ENCODE peak calls at places on chromosomes 13 and 19, in seven cellular contexts. One of them, this sample, is unnamed.

GRCh38 chr13:93227280-93227905 is 786 bp downstream of the GPC6 start:
- DNase-seq in brain microvascular endothelial cell: peak
- DNase-seq in endothelial cell: peak
- DNase-seq in naive thymus-derived CD4-positive, alpha-beta T cell: no peak
- DNase-seq in CD4-positive, alpha-beta memory T cell: no peak
- DNase-seq in activated T-helper 1 cell treated with Interleukin-2 at 50 U/mL for 16 hours: no peak
- DNase-seq in GM04504: peak
- DNase-seq in this sample: peak

GRCh38 chr19:13132471-13133166 is 14.6 kb downstream of the NACC1 start:
- DNase-seq in brain microvascular endothelial cell: peak
- DNase-seq in CD4-positive, alpha-beta memory T cell: peak
- DNase-seq in endothelial cell: no peak
- DNase-seq in activated T-helper 1 cell treated with Interleukin-2 at 50 U/mL for 16 hours: no peak
- DNase-seq in naive thymus-derived CD4-positive, alpha-beta T cell: no peak
- DNase-seq in GM04504: no peak
- DNase-seq in this sample: no peak

GRCh38 chr13:41398494-41399190 is 58.7 kb upstream of the RGCC start:
- DNase-seq in activated T-helper 1 cell treated with Interleukin-2 at 50 U/mL for 16 hours: no peak
- DNase-seq in CD4-positive, alpha-beta memory T cell: no peak
- DNase-seq in GM04504: no peak
- DNase-seq in endothelial cell: no peak
- DNase-seq in brain microvascular endothelial cell: no peak
- DNase-seq in naive thymus-derived CD4-positive, alpha-beta T cell: no peak
- DNase-seq in this sample: peak

GRCh38 chr19:55493650-55494171 is 5.5 kb downstream of the SSC5D start:
- DNase-seq in brain microvascular endothelial cell: no peak
- DNase-seq in naive thymus-derived CD4-positive, alpha-beta T cell: no peak
- DNase-seq in GM04504: no peak
- DNase-seq in activated T-helper 1 cell treated with Interleukin-2 at 50 U/mL for 16 hours: no peak
- DNase-seq in CD4-positive, alpha-beta memory T cell: no peak
- DNase-seq in endothelial cell: no peak
- DNase-seq in this sample: no peak

GRCh38 chr13:20711301-20712044 is 8.0 kb downstream of the IL17D start:
- DNase-seq in endothelial cell: no peak
- DNase-seq in naive thymus-derived CD4-positive, alpha-beta T cell: no peak
- DNase-seq in brain microvascular endothelial cell: no peak
- DNase-seq in CD4-positive, alpha-beta memory T cell: no peak
- DNase-seq in GM04504: no peak
- DNase-seq in activated T-helper 1 cell treated with Interleukin-2 at 50 U/mL for 16 hours: no peak
- DNase-seq in this sample: no peak

GRCh38 chr19:35099897-35100275 is 15.7 kb upstream of the FXYD3 start:
- DNase-seq in naive thymus-derived CD4-positive, alpha-beta T cell: no peak
- DNase-seq in endothelial cell: no peak
- DNase-seq in GM04504: no peak
- DNase-seq in brain microvascular endothelial cell: no peak
- DNase-seq in activated T-helper 1 cell treated with Interleukin-2 at 50 U/mL for 16 hours: no peak
- DNase-seq in CD4-positive, alpha-beta memory T cell: no peak
- DNase-seq in this sample: no peak

GRCh38 chr13:95124959-95125358 is 176.3 kb downstream of the ABCC4 start:
- DNase-seq in activated T-helper 1 cell treated with Interleukin-2 at 50 U/mL for 16 hours: no peak
- DNase-seq in naive thymus-derived CD4-positive, alpha-beta T cell: no peak
- DNase-seq in GM04504: no peak
- DNase-seq in endothelial cell: no peak
- DNase-seq in CD4-positive, alpha-beta memory T cell: no peak
- DNase-seq in brain microvascular endothelial cell: no peak
- DNase-seq in this sample: no peak

GRCh38 chr19:23999821-24000610 is 85.3 kb downstream of the ZNF726 start:
- DNase-seq in brain microvascular endothelial cell: no peak
- DNase-seq in GM04504: no peak
- DNase-seq in CD4-positive, alpha-beta memory T cell: no peak
- DNase-seq in naive thymus-derived CD4-positive, alpha-beta T cell: no peak
- DNase-seq in endothelial cell: no peak
- DNase-seq in activated T-helper 1 cell treated with Interleukin-2 at 50 U/mL for 16 hours: no peak
- DNase-seq in this sample: peak

GRCh38 chr19:34350161-34350561 is 14.8 kb upstream of the GPI start:
- DNase-seq in naive thymus-derived CD4-positive, alpha-beta T cell: peak
- DNase-seq in CD4-positive, alpha-beta memory T cell: peak
- DNase-seq in GM04504: no peak
- DNase-seq in endothelial cell: no peak
- DNase-seq in activated T-helper 1 cell treated with Interleukin-2 at 50 U/mL for 16 hours: peak
- DNase-seq in brain microvascular endothelial cell: no peak
- DNase-seq in this sample: no peak

GRCh38 chr13:61029064-61029463 is 386.6 kb downstream of the PCDH20 start:
- DNase-seq in CD4-positive, alpha-beta memory T cell: no peak
- DNase-seq in naive thymus-derived CD4-positive, alpha-beta T cell: no peak
- DNase-seq in GM04504: no peak
- DNase-seq in endothelial cell: no peak
- DNase-seq in activated T-helper 1 cell treated with Interleukin-2 at 50 U/mL for 16 hours: no peak
- DNase-seq in brain microvascular endothelial cell: no peak
- DNase-seq in this sample: peak

GRCh38 chr13:94073006-94073744 is 406.3 kb downstream of the DCT start:
- DNase-seq in brain microvascular endothelial cell: peak
- DNase-seq in naive thymus-derived CD4-positive, alpha-beta T cell: no peak
- DNase-seq in endothelial cell: no peak
- DNase-seq in activated T-helper 1 cell treated with Interleukin-2 at 50 U/mL for 16 hours: no peak
- DNase-seq in CD4-positive, alpha-beta memory T cell: no peak
- DNase-seq in GM04504: peak
- DNase-seq in this sample: peak

GRCh38 chr13:23688336-23688735 is 118.1 kb downstream of the TNFRSF19 start:
- DNase-seq in brain microvascular endothelial cell: no peak
- DNase-seq in activated T-helper 1 cell treated with Interleukin-2 at 50 U/mL for 16 hours: no peak
- DNase-seq in GM04504: no peak
- DNase-seq in CD4-positive, alpha-beta memory T cell: no peak
- DNase-seq in endothelial cell: no peak
- DNase-seq in naive thymus-derived CD4-positive, alpha-beta T cell: no peak
- DNase-seq in this sample: no peak

GRCh38 chr13:101700598-101700997 is 248.1 kb downstream of the ITGBL1 start:
- DNase-seq in brain microvascular endothelial cell: peak
- DNase-seq in activated T-helper 1 cell treated with Interleukin-2 at 50 U/mL for 16 hours: no peak
- DNase-seq in CD4-positive, alpha-beta memory T cell: no peak
- DNase-seq in GM04504: no peak
- DNase-seq in endothelial cell: no peak
- DNase-seq in naive thymus-derived CD4-positive, alpha-beta T cell: no peak
- DNase-seq in this sample: no peak

GRCh38 chr13:50924025-50924424 is 14.4 kb downstream of the RNASEH2B start:
- DNase-seq in naive thymus-derived CD4-positive, alpha-beta T cell: no peak
- DNase-seq in activated T-helper 1 cell treated with Interleukin-2 at 50 U/mL for 16 hours: no peak
- DNase-seq in brain microvascular endothelial cell: no peak
- DNase-seq in GM04504: no peak
- DNase-seq in CD4-positive, alpha-beta memory T cell: no peak
- DNase-seq in endothelial cell: no peak
- DNase-seq in this sample: no peak

GRCh38 chr13:26255717-26256277 is 1.9 kb downstream of the CDK8 start:
- DNase-seq in naive thymus-derived CD4-positive, alpha-beta T cell: no peak
- DNase-seq in endothelial cell: no peak
- DNase-seq in GM04504: no peak
- DNase-seq in brain microvascular endothelial cell: no peak
- DNase-seq in CD4-positive, alpha-beta memory T cell: no peak
- DNase-seq in activated T-helper 1 cell treated with Interleukin-2 at 50 U/mL for 16 hours: no peak
- DNase-seq in this sample: peak

GRCh38 chr13:73190477-73190876 is 131.7 kb downstream of the KLF5 start:
- DNase-seq in GM04504: no peak
- DNase-seq in brain microvascular endothelial cell: no peak
- DNase-seq in endothelial cell: no peak
- DNase-seq in activated T-helper 1 cell treated with Interleukin-2 at 50 U/mL for 16 hours: no peak
- DNase-seq in naive thymus-derived CD4-positive, alpha-beta T cell: no peak
- DNase-seq in CD4-positive, alpha-beta memory T cell: no peak
- DNase-seq in this sample: no peak

GRCh38 chr19:11338569-11339253 is 746 bp downstream of the RAB3D start:
- DNase-seq in activated T-helper 1 cell treated with Interleukin-2 at 50 U/mL for 16 hours: no peak
- DNase-seq in brain microvascular endothelial cell: no peak
- DNase-seq in naive thymus-derived CD4-positive, alpha-beta T cell: no peak
- DNase-seq in endothelial cell: no peak
- DNase-seq in CD4-positive, alpha-beta memory T cell: no peak
- DNase-seq in GM04504: no peak
- DNase-seq in this sample: no peak

GRCh38 chr13:26022538-26023292 is 29.1 kb downstream of the SHISA2 start:
- DNase-seq in brain microvascular endothelial cell: peak
- DNase-seq in CD4-positive, alpha-beta memory T cell: no peak
- DNase-seq in naive thymus-derived CD4-positive, alpha-beta T cell: no peak
- DNase-seq in activated T-helper 1 cell treated with Interleukin-2 at 50 U/mL for 16 hours: no peak
- DNase-seq in endothelial cell: no peak
- DNase-seq in GM04504: peak
- DNase-seq in this sample: no peak

GRCh38 chr19:28516415-28516872 is 696.5 kb downstream of the UQCRFS1 start:
- DNase-seq in naive thymus-derived CD4-positive, alpha-beta T cell: no peak
- DNase-seq in CD4-positive, alpha-beta memory T cell: no peak
- DNase-seq in GM04504: no peak
- DNase-seq in activated T-helper 1 cell treated with Interleukin-2 at 50 U/mL for 16 hours: no peak
- DNase-seq in brain microvascular endothelial cell: no peak
- DNase-seq in endothelial cell: no peak
- DNase-seq in this sample: no peak

GRCh38 chr19:7843521-7843920 is 13.5 kb downstream of the EVI5L start:
- DNase-seq in GM04504: no peak
- DNase-seq in endothelial cell: no peak
- DNase-seq in naive thymus-derived CD4-positive, alpha-beta T cell: no peak
- DNase-seq in brain microvascular endothelial cell: no peak
- DNase-seq in activated T-helper 1 cell treated with Interleukin-2 at 50 U/mL for 16 hours: no peak
- DNase-seq in CD4-positive, alpha-beta memory T cell: no peak
- DNase-seq in this sample: no peak

GRCh38 chr13:72151241-72151640 is 284.2 kb upstream of the DACH1 start:
- DNase-seq in naive thymus-derived CD4-positive, alpha-beta T cell: no peak
- DNase-seq in GM04504: peak
- DNase-seq in endothelial cell: no peak
- DNase-seq in CD4-positive, alpha-beta memory T cell: no peak
- DNase-seq in activated T-helper 1 cell treated with Interleukin-2 at 50 U/mL for 16 hours: no peak
- DNase-seq in brain microvascular endothelial cell: peak
- DNase-seq in this sample: no peak

GRCh38 chr19:50718255-50719118 is 1.1 kb downstream of the SHANK1 start:
- DNase-seq in activated T-helper 1 cell treated with Interleukin-2 at 50 U/mL for 16 hours: no peak
- DNase-seq in brain microvascular endothelial cell: no peak
- DNase-seq in CD4-positive, alpha-beta memory T cell: no peak
- DNase-seq in GM04504: no peak
- DNase-seq in naive thymus-derived CD4-positive, alpha-beta T cell: no peak
- DNase-seq in endothelial cell: no peak
- DNase-seq in this sample: no peak

GRCh38 chr13:109131698-109132257 is 502.4 kb downstream of the MYO16 start:
- DNase-seq in naive thymus-derived CD4-positive, alpha-beta T cell: no peak
- DNase-seq in activated T-helper 1 cell treated with Interleukin-2 at 50 U/mL for 16 hours: no peak
- DNase-seq in endothelial cell: no peak
- DNase-seq in CD4-positive, alpha-beta memory T cell: no peak
- DNase-seq in brain microvascular endothelial cell: peak
- DNase-seq in GM04504: no peak
- DNase-seq in this sample: no peak

GRCh38 chr13:21675095-21676007 is 4.5 kb downstream of the FGF9 start:
- DNase-seq in endothelial cell: no peak
- DNase-seq in CD4-positive, alpha-beta memory T cell: peak
- DNase-seq in brain microvascular endothelial cell: no peak
- DNase-seq in activated T-helper 1 cell treated with Interleukin-2 at 50 U/mL for 16 hours: no peak
- DNase-seq in GM04504: no peak
- DNase-seq in naive thymus-derived CD4-positive, alpha-beta T cell: peak
- DNase-seq in this sample: peak

GRCh38 chr19:14507704-14508246 is 10.4 kb downstream of the DNAJB1 start:
- DNase-seq in endothelial cell: no peak
- DNase-seq in GM04504: no peak
- DNase-seq in brain microvascular endothelial cell: peak
- DNase-seq in activated T-helper 1 cell treated with Interleukin-2 at 50 U/mL for 16 hours: no peak
- DNase-seq in CD4-positive, alpha-beta memory T cell: no peak
- DNase-seq in naive thymus-derived CD4-positive, alpha-beta T cell: no peak
- DNase-seq in this sample: no peak

GRCh38 chr13:74904547-74904946 is 577.4 kb downstream of the TBC1D4 start:
- DNase-seq in GM04504: no peak
- DNase-seq in activated T-helper 1 cell treated with Interleukin-2 at 50 U/mL for 16 hours: no peak
- DNase-seq in endothelial cell: no peak
- DNase-seq in naive thymus-derived CD4-positive, alpha-beta T cell: no peak
- DNase-seq in CD4-positive, alpha-beta memory T cell: no peak
- DNase-seq in brain microvascular endothelial cell: no peak
- DNase-seq in this sample: no peak

GRCh38 chr13:98775844-98776598 is 23.5 kb upstream of the SLC15A1 start:
- DNase-seq in brain microvascular endothelial cell: peak
- DNase-seq in GM04504: peak
- DNase-seq in endothelial cell: no peak
- DNase-seq in activated T-helper 1 cell treated with Interleukin-2 at 50 U/mL for 16 hours: no peak
- DNase-seq in naive thymus-derived CD4-positive, alpha-beta T cell: no peak
- DNase-seq in CD4-positive, alpha-beta memory T cell: no peak
- DNase-seq in this sample: no peak

GRCh38 chr19:47109541-47110375 is 3.8 kb downstream of the ZC3H4 start:
- DNase-seq in CD4-positive, alpha-beta memory T cell: peak
- DNase-seq in GM04504: no peak
- DNase-seq in activated T-helper 1 cell treated with Interleukin-2 at 50 U/mL for 16 hours: no peak
- DNase-seq in endothelial cell: no peak
- DNase-seq in brain microvascular endothelial cell: peak
- DNase-seq in naive thymus-derived CD4-positive, alpha-beta T cell: peak
- DNase-seq in this sample: no peak

GRCh38 chr13:32669030-32669646 is 82.9 kb downstream of the PDS5B start:
- DNase-seq in endothelial cell: peak
- DNase-seq in GM04504: no peak
- DNase-seq in naive thymus-derived CD4-positive, alpha-beta T cell: peak
- DNase-seq in brain microvascular endothelial cell: peak
- DNase-seq in CD4-positive, alpha-beta memory T cell: peak
- DNase-seq in activated T-helper 1 cell treated with Interleukin-2 at 50 U/mL for 16 hours: no peak
- DNase-seq in this sample: peak

GRCh38 chr13:110517505-110518149 is 43.9 kb downstream of the RAB20 start:
- DNase-seq in brain microvascular endothelial cell: no peak
- DNase-seq in CD4-positive, alpha-beta memory T cell: no peak
- DNase-seq in GM04504: no peak
- DNase-seq in endothelial cell: no peak
- DNase-seq in activated T-helper 1 cell treated with Interleukin-2 at 50 U/mL for 16 hours: no peak
- DNase-seq in naive thymus-derived CD4-positive, alpha-beta T cell: no peak
- DNase-seq in this sample: no peak

GRCh38 chr13:91046715-91047327 is 300.7 kb upstream of the MIR17HG start:
- DNase-seq in naive thymus-derived CD4-positive, alpha-beta T cell: no peak
- DNase-seq in CD4-positive, alpha-beta memory T cell: no peak
- DNase-seq in activated T-helper 1 cell treated with Interleukin-2 at 50 U/mL for 16 hours: no peak
- DNase-seq in endothelial cell: no peak
- DNase-seq in GM04504: no peak
- DNase-seq in brain microvascular endothelial cell: no peak
- DNase-seq in this sample: no peak

GRCh38 chr19:48963371-48964204 is 1.5 kb upstream of the FTL start:
- DNase-seq in naive thymus-derived CD4-positive, alpha-beta T cell: no peak
- DNase-seq in GM04504: peak
- DNase-seq in CD4-positive, alpha-beta memory T cell: peak
- DNase-seq in brain microvascular endothelial cell: no peak
- DNase-seq in endothelial cell: peak
- DNase-seq in activated T-helper 1 cell treated with Interleukin-2 at 50 U/mL for 16 hours: peak
- DNase-seq in this sample: peak

GRCh38 chr19:35088514-35088913 is 27.1 kb upstream of the FXYD3 start:
- DNase-seq in CD4-positive, alpha-beta memory T cell: no peak
- DNase-seq in brain microvascular endothelial cell: peak
- DNase-seq in GM04504: peak
- DNase-seq in activated T-helper 1 cell treated with Interleukin-2 at 50 U/mL for 16 hours: no peak
- DNase-seq in endothelial cell: no peak
- DNase-seq in naive thymus-derived CD4-positive, alpha-beta T cell: no peak
- DNase-seq in this sample: peak

GRCh38 chr13:110860986-110861385 is 53.9 kb downstream of the ANKRD10 start:
- DNase-seq in GM04504: no peak
- DNase-seq in naive thymus-derived CD4-positive, alpha-beta T cell: no peak
- DNase-seq in endothelial cell: no peak
- DNase-seq in brain microvascular endothelial cell: no peak
- DNase-seq in CD4-positive, alpha-beta memory T cell: no peak
- DNase-seq in activated T-helper 1 cell treated with Interleukin-2 at 50 U/mL for 16 hours: no peak
- DNase-seq in this sample: no peak

GRCh38 chr19:21691656-21692055 is 75.7 kb downstream of the ZNF100 start:
- DNase-seq in brain microvascular endothelial cell: no peak
- DNase-seq in endothelial cell: no peak
- DNase-seq in GM04504: no peak
- DNase-seq in CD4-positive, alpha-beta memory T cell: no peak
- DNase-seq in naive thymus-derived CD4-positive, alpha-beta T cell: no peak
- DNase-seq in activated T-helper 1 cell treated with Interleukin-2 at 50 U/mL for 16 hours: no peak
- DNase-seq in this sample: peak